ENCODE peak calls at places on chromosomes 11 and 22, in seven cellular contexts. W is stromal cell of bone marrow, S is SK-N-DZ, D is iris pigment epithelial cell, K is mucosa of gallbladder, E is DMS 273 treated with DMSO at 0.1 percent for 48 hours, P is posterior cingulate gyrus. U is an unnamed sample.

GRCh38 chr22:23126165-23127054 is 15.4 kb downstream of the RSPH14 start:
- DNase-seq in E (no peak), S (no peak), D (no peak), W (no peak), K (peak; percentile 41), P (no peak), U (no peak)

GRCh38 chr11:113016905-113017304 is 55.7 kb downstream of the NCAM1 start:
- DNase-seq in W (no peak), E (no peak), D (peak; percentile 84), K (no peak), S (no peak), P (no peak), U (no peak)

GRCh38 chr11:22927793-22928192 is 67.5 kb upstream of the CCDC179 start:
- DNase-seq in E (no peak), K (no peak), S (no peak), P (no peak), W (no peak), D (no peak), U (no peak)

GRCh38 chr11:33457948-33458347 is 200.8 kb downstream of the HIPK3 start:
- DNase-seq in E (no peak), K (no peak), S (no peak), W (no peak), D (no peak), P (no peak), U (no peak)

GRCh38 chr11:2671748-2672147 is 28.0 kb downstream of the KCNQ1OT1 start:
- DNase-seq in E (no peak), K (no peak), W (no peak), S (no peak), P (no peak), D (no peak), U (peak; percentile 12)

GRCh38 chr11:118401151-118401879 is at the start of gene ATP5MG:
- DNase-seq in D (peak; percentile 85), S (peak; percentile 85), K (peak; percentile 93), E (peak; percentile 70), W (peak; percentile 77), P (peak; percentile 88), U (peak; percentile 95)

GRCh38 chr11:43419460-43419859 is 60.7 kb downstream of the TTC17 start:
- DNase-seq in P (no peak), S (peak; percentile 12), W (peak; percentile 10), E (no peak), D (peak; percentile 48), K (peak; percentile 26), U (peak; percentile 56)

GRCh38 chr22:38923463-38924196 is 33.8 kb upstream of the APOBEC3A start:
- DNase-seq in D (peak; percentile 69), W (peak; percentile 78), P (peak; percentile 85), K (peak; percentile 81), E (peak; percentile 44), S (peak; percentile 82), U (peak; percentile 69)

GRCh38 chr11:118090545-118091162 is 3.9 kb upstream of the SMIM35 start:
- DNase-seq in S (no peak), D (no peak), W (no peak), P (no peak), E (no peak), K (no peak), U (no peak)

GRCh38 chr22:46830841-46831240 is 68.4 kb downstream of the TBC1D22A start:
- DNase-seq in K (no peak), W (no peak), D (no peak), S (no peak), P (no peak), E (no peak), U (peak; percentile 24)

GRCh38 chr22:26779929-26780328 is 122.5 kb downstream of the MIAT start:
- DNase-seq in S (no peak), P (no peak), K (no peak), D (no peak), W (no peak), E (no peak), U (no peak)

GRCh38 chr11:119641991-119642745 is 86.8 kb downstream of the NECTIN1 start:
- DNase-seq in E (no peak), K (no peak), D (peak; percentile 37), W (no peak), S (peak; percentile 30), P (no peak), U (peak; percentile 80)

GRCh38 chr11:118910309-118911112 is 15.2 kb downstream of the BCL9L start:
- DNase-seq in P (no peak), W (peak; percentile 87), E (no peak), D (peak; percentile 94), K (peak; percentile 67), S (peak; percentile 24), U (peak; percentile 98)

U was measured in endodermal cell.